ENCODE peak calls at places on chromosomes 3 and 15, in five cellular contexts. O, Q, F, J and U are unnamed samples.

GRCh38 chr15:25803036-25803435 is 60.1 kb downstream of the ATP10A start:
- ATAC-seq in O (no peak), Q (no peak), F (no peak), J (peak), U (no peak)

GRCh38 chr15:40549894-40550293 is 14.9 kb downstream of the CCDC32 start:
- ATAC-seq in O (no peak), J (peak), Q (no peak), F (no peak), U (no peak)

GRCh38 chr3:85567074-85567676 is 608.4 kb downstream of the CADM2 start:
- ATAC-seq in J (peak), F (no peak), O (no peak), Q (no peak), U (no peak)

GRCh38 chr3:33883538-33884203 is 85.2 kb downstream of the PDCD6IP start:
- ATAC-seq in J (peak), Q (no peak), F (peak), O (peak), U (no peak)

GRCh38 chr15:32888221-32888761 is 170.5 kb downstream of the GREM1 start:
- ATAC-seq in Q (no peak), J (no peak), O (no peak), F (no peak), U (no peak)

GRCh38 chr3:15810702-15811101 is 12.9 kb upstream of the ANKRD28 start:
- ATAC-seq in F (no peak), Q (no peak), O (peak), J (peak), U (peak)

GRCh38 chr15:27842526-27842925 is 256.6 kb downstream of the OCA2 start:
- ATAC-seq in Q (no peak), F (no peak), O (no peak), J (no peak), U (no peak)

GRCh38 chr3:41975421-41976103 is 13.7 kb upstream of the ULK4 start:
- ATAC-seq in J (no peak), O (no peak), F (no peak), Q (no peak), U (no peak)

GRCh38 chr3:194082596-194083220 is 53.2 kb upstream of the HES1 start:
- ATAC-seq in Q (no peak), O (no peak), J (no peak), F (no peak), U (no peak)

GRCh38 chr15:63517202-63517601 is 12.8 kb downstream of the USP3 start:
- ATAC-seq in O (peak), Q (no peak), F (no peak), J (no peak), U (no peak)

GRCh38 chr3:156826896-156827882 is 1.0 kb downstream of the LEKR1 start:
- ATAC-seq in F (no peak), Q (no peak), O (no peak), J (no peak), U (no peak)

GRCh38 chr3:172987268-172987667 is 153.8 kb downstream of the SPATA16 start:
- ATAC-seq in F (no peak), J (no peak), Q (no peak), O (no peak), U (no peak)

GRCh38 chr3:106814231-106814630 is 563.0 kb upstream of the CCDC54 start:
- ATAC-seq in Q (no peak), F (peak), O (no peak), J (no peak), U (no peak)

GRCh38 chr15:74776851-74777768 is 4.8 kb upstream of the CSK start:
- ATAC-seq in O (peak), J (peak), Q (peak), F (no peak), U (peak)

GRCh38 chr3:131329774-131330173 is 51.8 kb upstream of the NUDT16 start:
- ATAC-seq in Q (no peak), O (no peak), J (no peak), F (no peak), U (no peak)

GRCh38 chr3:38157562-38157961 is 7.8 kb upstream of the OXSR1 start:
- ATAC-seq in O (no peak), J (no peak), F (no peak), Q (no peak), U (no peak)

GRCh38 chr3:101685870-101686307 is 629 bp downstream of the RPL24 start:
- ATAC-seq in F (peak), O (no peak), J (peak), Q (peak), U (peak)

GRCh38 chr15:56832125-56832524 is 86.3 kb upstream of the TCF12 start:
- ATAC-seq in J (peak), Q (no peak), O (no peak), F (peak), U (no peak)

GRCh38 chr3:33441322-33441976 is 1.2 kb upstream of the UBP1 start:
- ATAC-seq in Q (no peak), O (no peak), J (no peak), F (no peak), U (no peak)

GRCh38 chr3:68088216-68088615 is 433.8 kb upstream of the SUCLG2 start:
- ATAC-seq in Q (no peak), O (peak), J (peak), F (no peak), U (peak)

GRCh38 chr3:35739181-35739809 is 100.0 kb downstream of the ARPP21 start:
- ATAC-seq in J (no peak), O (no peak), F (no peak), Q (no peak), U (no peak)

GRCh38 chr15:52514482-52514881 is 14.2 kb downstream of the MYO5A start:
- ATAC-seq in O (no peak), Q (no peak), F (no peak), J (no peak), U (no peak)

GRCh38 chr3:11624704-11625375 is 18.9 kb downstream of the VGLL4 start:
- ATAC-seq in O (peak), J (no peak), F (no peak), Q (peak), U (no peak)

GRCh38 chr3:149145926-149146325 is 16.5 kb downstream of the HPS3 start:
- ATAC-seq in F (peak), J (peak), O (peak), Q (peak), U (peak)

GRCh38 chr3:35639251-35640185 is at the start of gene ARPP21:
- ATAC-seq in F (peak), Q (no peak), J (peak), O (peak), U (no peak)

GRCh38 chr3:100717063-100717462 is 7.8 kb downstream of the TFG start:
- ATAC-seq in Q (no peak), O (no peak), F (no peak), J (no peak), U (no peak)

GRCh38 chr3:180820400-180820799 is 92.1 kb upstream of the FXR1 start:
- ATAC-seq in F (peak), O (no peak), J (no peak), Q (no peak), U (no peak)

GRCh38 chr15:38304486-38304885 is 51.9 kb downstream of the SPRED1 start:
- ATAC-seq in O (no peak), Q (no peak), J (no peak), F (no peak), U (no peak)

GRCh38 chr3:4816306-4816705 is 162.9 kb upstream of the BHLHE40 start:
- ATAC-seq in O (no peak), J (no peak), Q (no peak), F (no peak), U (no peak)

GRCh38 chr15:40137907-40138570 is 22.8 kb upstream of the BUB1B start:
- ATAC-seq in F (no peak), O (no peak), J (no peak), Q (no peak), U (peak)